ENCODE peak calls at places on chromosome 7, in five cellular contexts. H is brain pericyte; B is EH; G is stimulated activated CD4-positive, alpha-beta T cell treated with anti-CD3 and anti-CD28 coated beads, Interleukin-2, amount 100 ng/mL, for 24 hours; R is ecto neural progenitor cell. U is an unnamed sample.

GRCh38 chr7:99310004-99310403 is 15.7 kb upstream of the ARPC1A start:
- DNase-seq in H (no peak), B (no peak), G (no peak), R (no peak), U (no peak)

GRCh38 chr7:17721736-17722285 is 218.5 kb downstream of the SNX13 start:
- DNase-seq in H (no peak), B (no peak), G (no peak), R (no peak), U (no peak)

GRCh38 chr7:21617916-21618390 is 75.1 kb downstream of the DNAH11 start:
- DNase-seq in H (no peak), B (peak; percentile 96), G (no peak), R (no peak), U (no peak)

GRCh38 chr7:26490631-26491624 is 199.3 kb downstream of the SNX10 start:
- DNase-seq in H (no peak), B (no peak), G (no peak), R (no peak), U (no peak)

GRCh38 chr7:4667776-4668509 is 14.2 kb upstream of the FOXK1 start:
- DNase-seq in H (peak; percentile 84), B (peak; percentile 95), G (no peak), R (no peak), U (no peak)

GRCh38 chr7:154914580-154915380 is 88.1 kb downstream of the PAXIP1 start:
- DNase-seq in H (no peak), B (no peak), G (no peak), R (no peak), U (no peak)

GRCh38 chr7:5408777-5409176 is 14.9 kb downstream of the TNRC18 start:
- DNase-seq in H (no peak), B (peak; percentile 76), G (no peak), R (no peak), U (no peak)

GRCh38 chr7:115475774-115476407 is 554.0 kb downstream of the MDFIC start:
- DNase-seq in H (no peak), B (no peak), G (no peak), R (no peak), U (no peak)

GRCh38 chr7:6443372-6443941 is 4.3 kb downstream of the DAGLB start:
- DNase-seq in H (no peak), B (peak; percentile 97), G (no peak), R (no peak), U (no peak)

GRCh38 chr7:34275629-34276028 is 370.3 kb downstream of the BMPER start:
- DNase-seq in H (no peak), B (no peak), G (no peak), R (no peak), U (no peak)

GRCh38 chr7:111384065-111384891 is 178.0 kb downstream of the IMMP2L start:
- DNase-seq in H (no peak), B (peak; percentile 54), G (no peak), R (no peak), U (no peak)

GRCh38 chr7:19404912-19405329 is 259.7 kb upstream of the FERD3L start:
- DNase-seq in H (peak; percentile 72), B (peak; percentile 97), G (no peak), R (no peak), U (no peak)

GRCh38 chr7:68440870-68441269 is 1157.4 kb upstream of the AUTS2 start:
- DNase-seq in H (no peak), B (no peak), G (no peak), R (no peak), U (no peak)

GRCh38 chr7:74627699-74628411 is 29.7 kb upstream of the GTF2I start:
- DNase-seq in H (no peak), B (peak; percentile 51), G (no peak), R (peak; percentile 69), U (no peak)

U was measured in CD8-positive, alpha-beta T cell.